ENCODE peak calls at places on chromosomes 2 and 18, in five cellular contexts. R, Z, F, L and S are unnamed samples.

GRCh38 chr2:230411484-230412368 is 4.3 kb upstream of the SP100 start:
- DNase-seq in R (no peak), Z (no peak), L (peak), F (peak), S (peak)

GRCh38 chr2:19753818-19754217 is 148.0 kb downstream of the TTC32 start:
- DNase-seq in L (no peak), R (no peak), Z (no peak), F (no peak), S (no peak)

GRCh38 chr2:74374509-74375205 is 5.5 kb downstream of the DCTN1 start:
- DNase-seq in F (no peak), L (peak), Z (no peak), R (no peak), S (no peak)

GRCh38 chr18:56574827-56575226 is 63.6 kb downstream of the TXNL1 start:
- DNase-seq in F (no peak), R (no peak), L (no peak), Z (no peak), S (peak)

GRCh38 chr2:42185200-42185921 is 16.2 kb downstream of the EML4 start:
- DNase-seq in Z (no peak), L (no peak), F (no peak), R (no peak), S (no peak)

GRCh38 chr2:224404766-224405165 is 2.9 kb upstream of the FAM124B start:
- DNase-seq in R (no peak), Z (no peak), L (no peak), F (no peak), S (no peak)

GRCh38 chr2:124323321-124323720 is 298.2 kb downstream of the CNTNAP5 start:
- DNase-seq in R (no peak), Z (no peak), L (no peak), F (no peak), S (no peak)

GRCh38 chr2:28338046-28338753 is 54.5 kb upstream of the FOSL2 start:
- DNase-seq in L (no peak), F (peak), Z (peak), R (peak), S (peak)

GRCh38 chr2:235504459-235505200 is 10.8 kb downstream of the AGAP1 start:
- DNase-seq in Z (no peak), R (no peak), F (no peak), L (no peak), S (no peak)

GRCh38 chr2:190553254-190553653 is 18.7 kb upstream of the NEMP2 start:
- DNase-seq in L (no peak), Z (no peak), F (no peak), R (no peak), S (no peak)

GRCh38 chr2:236170678-236171212 is 2.6 kb upstream of the GBX2 start:
- DNase-seq in L (no peak), Z (no peak), F (no peak), R (no peak), S (no peak)

GRCh38 chr2:241802421-241802749 is 6.6 kb upstream of the NEU4 start:
- DNase-seq in L (no peak), R (no peak), F (no peak), Z (no peak), S (peak)